ENCODE peak calls at places on chromosome 13, in seven cellular contexts. T is tibial artery, P is pancreas, G is psoas muscle, Z is tibial nerve, K is adrenal gland, L is OCI-LY7. X is an unnamed sample.

GRCh38 chr13:23750383-23751121 is 138.6 kb downstream of the MIPEP start:
- DNase-seq in T (no peak), G (no peak), L (no peak), P (no peak), Z (no peak), K (peak; percentile 9), X (no peak)

GRCh38 chr13:52003551-52003950 is 7.7 kb downstream of the ATP7B start:
- DNase-seq in Z (no peak), G (no peak), P (no peak), L (no peak), T (no peak), K (no peak), X (no peak)

GRCh38 chr13:95834134-95834765 is 157.3 kb downstream of the DNAJC3 start:
- DNase-seq in T (peak; percentile 68), Z (peak; percentile 59), L (peak; percentile 36), K (peak; percentile 64), G (peak; percentile 70), P (peak; percentile 73), X (no peak)

GRCh38 chr13:99895999-99896695 is 75.4 kb downstream of the ZIC5 start:
- DNase-seq in P (no peak), G (no peak), Z (no peak), L (no peak), T (no peak), K (no peak), X (no peak)

GRCh38 chr13:87003265-87003664 is 667.9 kb upstream of the SLITRK5 start:
- DNase-seq in L (no peak), K (no peak), P (no peak), G (no peak), T (no peak), Z (no peak), X (no peak)

GRCh38 chr13:99821741-99822140 is 149.8 kb downstream of the ZIC5 start:
- DNase-seq in T (no peak), L (no peak), K (no peak), G (no peak), Z (no peak), P (no peak), X (no peak)

GRCh38 chr13:43023244-43023931 is at the start of gene DNAJC15:
- DNase-seq in P (peak; percentile 81), G (peak; percentile 95), K (peak; percentile 88), Z (peak; percentile 88), L (peak; percentile 27), T (peak; percentile 89), X (no peak)

GRCh38 chr13:72448082-72448481 is 279.3 kb downstream of the MZT1 start:
- DNase-seq in G (no peak), L (no peak), Z (no peak), P (no peak), K (no peak), T (no peak), X (no peak)

GRCh38 chr13:93280688-93281087 is 54.1 kb downstream of the GPC6 start:
- DNase-seq in G (no peak), P (no peak), T (no peak), Z (no peak), L (no peak), K (no peak), X (no peak)

DNA sequence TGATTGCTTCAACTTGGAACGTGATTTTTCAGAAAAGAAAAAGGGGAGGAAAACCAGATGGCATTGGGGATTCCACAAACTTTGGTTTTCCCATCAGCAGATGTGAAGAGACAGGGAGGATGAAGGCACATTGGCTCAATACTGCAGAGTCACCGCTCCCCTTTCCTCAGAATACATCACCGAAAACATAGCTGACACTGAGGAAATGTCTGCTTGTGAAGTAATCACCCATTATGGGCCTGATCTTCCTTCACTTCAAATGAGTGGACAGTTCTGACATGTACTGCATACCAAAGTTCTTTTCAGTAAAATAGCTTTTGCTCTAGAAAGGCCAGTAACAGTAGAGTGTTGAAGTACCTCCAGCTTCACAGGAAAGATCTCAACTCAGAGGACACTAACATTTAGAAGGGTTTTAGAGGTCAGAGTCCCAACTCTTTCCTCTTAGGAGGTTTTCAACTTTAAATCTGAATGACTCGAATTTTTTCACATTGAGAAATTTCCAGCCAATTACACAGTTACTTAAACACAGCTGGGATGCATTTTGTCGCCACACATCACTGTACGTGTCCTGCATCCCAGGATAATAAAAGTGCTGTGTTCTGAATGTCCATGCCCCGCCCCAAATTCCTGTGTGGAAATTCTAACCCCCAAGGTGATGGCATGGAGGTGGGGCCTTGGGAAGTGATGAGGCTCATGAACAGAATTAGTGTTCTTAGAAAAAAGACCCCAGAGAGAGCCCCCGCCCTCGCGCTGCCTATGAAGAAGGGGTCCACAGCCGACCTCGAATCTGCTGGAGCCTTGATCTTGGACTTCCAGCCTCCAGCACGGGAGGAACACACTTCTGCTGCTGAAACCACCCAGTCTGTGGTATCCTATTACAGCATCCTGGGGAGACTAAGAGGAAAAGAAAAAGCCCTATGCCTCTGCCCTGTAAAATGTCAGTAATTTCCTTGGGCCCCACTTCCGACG is 77.7 kb downstream of the COL4A1 start:
- DNase-seq in K (no peak), P (no peak), L (no peak), T (no peak), G (peak; percentile 42), Z (no peak), X (peak; percentile 70)
- H3K4me1 ChIP-seq in K (peaks cover 4% of the 10 kb centered on the region), P (no peaks in the 10 kb centered on the region), L (no peaks in the 10 kb centered on the region), T (no peaks in the 10 kb centered on the region), G (peaks cover 25% of the 10 kb centered on the region), Z (no peaks in the 10 kb centered on the region), X (peaks cover 41% of the 10 kb centered on the region)

DNA sequence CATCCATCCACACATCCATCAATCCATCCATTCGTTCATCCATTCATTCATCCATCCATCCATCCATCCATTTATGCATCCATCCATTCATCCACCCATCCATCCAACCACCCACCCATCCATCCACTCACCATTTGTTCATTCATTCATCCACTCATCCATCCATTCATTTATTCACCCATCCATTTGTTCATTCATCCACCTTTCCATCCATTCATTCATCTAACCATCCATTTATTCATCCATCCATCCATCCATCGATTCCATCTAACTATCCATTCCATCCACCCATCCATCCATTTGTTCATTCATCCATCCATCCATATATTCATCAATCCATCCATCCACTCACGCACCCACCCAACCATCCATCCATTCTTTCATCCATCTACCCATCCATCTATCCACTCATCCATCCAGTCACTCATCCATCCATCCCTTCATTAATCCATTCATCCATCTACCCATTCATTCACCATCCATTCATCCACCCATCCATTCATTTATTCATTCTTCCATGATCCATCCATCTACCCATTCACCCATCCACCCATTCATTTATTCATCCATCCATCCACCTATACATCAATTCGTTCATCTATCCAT is 225.0 kb downstream of the TUBA3C start:
- DNase-seq in L (no peak), G (no peak), P (no peak), T (no peak), K (no peak), Z (no peak), X (no peak)
- H3K9me3 ChIP-seq in L (no peaks in the 10 kb centered on the region), G (no peaks in the 10 kb centered on the region), P (no peaks in the 10 kb centered on the region), T (no peaks in the 10 kb centered on the region), K (no peaks in the 10 kb centered on the region), Z (no peaks in the 10 kb centered on the region), X (no peaks in the 10 kb centered on the region)

DNA sequence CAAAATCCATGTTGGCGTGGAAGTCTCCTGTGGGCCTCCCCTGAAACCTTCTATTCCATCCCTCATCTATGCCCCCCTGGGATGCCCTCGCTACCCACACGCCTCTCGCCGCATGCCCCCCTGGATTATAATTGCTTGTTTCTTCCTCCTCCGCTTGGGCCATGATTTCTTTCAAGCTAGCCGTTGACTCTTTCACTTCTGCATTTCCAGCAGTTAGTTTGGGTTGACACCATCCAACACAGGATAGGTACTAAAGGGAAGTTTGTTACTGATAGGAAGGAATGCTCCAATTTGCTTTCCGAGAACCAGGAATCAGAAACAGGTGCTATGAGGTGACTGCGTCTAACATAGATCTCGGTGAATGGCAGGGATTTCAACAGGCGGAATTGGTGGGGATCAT is 7.7 kb upstream of the SLC25A15 start:
- DNase-seq in K (no peak), G (no peak), T (no peak), P (no peak), L (peak; percentile 52), Z (no peak), X (no peak)
- H3K4me1 ChIP-seq in K (peaks cover 5% of the 10 kb centered on the region), G (no peaks in the 10 kb centered on the region), T (no peaks in the 10 kb centered on the region), P (no peaks in the 10 kb centered on the region), L (peaks cover 39% of the 10 kb centered on the region), Z (no peaks in the 10 kb centered on the region), X (peaks cover 4% of the 10 kb centered on the region)

DNA sequence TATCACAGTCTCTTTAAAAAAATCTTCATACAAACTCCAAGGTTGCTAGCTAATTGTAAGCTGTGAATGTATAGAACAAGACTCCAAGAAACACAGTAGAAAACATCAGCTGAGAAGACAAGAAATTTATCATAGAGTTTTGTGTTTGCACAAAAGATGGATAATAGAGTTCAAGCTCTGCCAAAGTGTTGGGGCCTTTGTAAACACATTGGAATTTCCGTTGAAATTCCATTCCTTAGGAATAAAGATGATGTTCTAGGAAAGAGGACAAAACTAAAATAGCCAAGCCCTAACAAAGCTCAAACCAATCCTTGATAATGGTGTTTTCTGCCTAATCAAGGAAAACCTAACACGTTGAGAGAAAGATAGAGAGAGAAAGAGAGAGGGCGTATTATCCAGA is 20.6 kb downstream of the LRRC63 start:
- DNase-seq in L (no peak), T (no peak), G (no peak), K (no peak), Z (no peak), P (no peak), X (no peak)
- H3K9me3 ChIP-seq in L (peaks cover 27% of the 10 kb centered on the region), T (no peaks in the 10 kb centered on the region), G (peaks cover 24% of the 10 kb centered on the region), K (peaks cover 9% of the 10 kb centered on the region), Z (no peaks in the 10 kb centered on the region), P (no peaks in the 10 kb centered on the region), X (no peaks in the 10 kb centered on the region)

GRCh38 chr13:110910013-110910890 is 4.6 kb downstream of the ANKRD10 start:
- DNase-seq in P (no peak), Z (no peak), L (no peak), T (no peak), K (peak; percentile 36), G (no peak), X (no peak)

GRCh38 chr13:110912651-110913051 is 2.2 kb downstream of the ANKRD10 start:
- DNase-seq in T (no peak), K (peak; percentile 32), L (no peak), P (no peak), Z (no peak), G (peak; percentile 62), X (no peak)

GRCh38 chr13:110913322-110913721 is 1.5 kb downstream of the ANKRD10 start:
- DNase-seq in L (peak; percentile 57), T (no peak), Z (no peak), P (no peak), G (no peak), K (no peak), X (no peak)

GRCh38 chr13:110913911-110914292 is 967 bp downstream of the ANKRD10 start:
- DNase-seq in L (peak; percentile 4), Z (no peak), P (no peak), T (no peak), G (no peak), K (no peak), X (no peak)

DNA sequence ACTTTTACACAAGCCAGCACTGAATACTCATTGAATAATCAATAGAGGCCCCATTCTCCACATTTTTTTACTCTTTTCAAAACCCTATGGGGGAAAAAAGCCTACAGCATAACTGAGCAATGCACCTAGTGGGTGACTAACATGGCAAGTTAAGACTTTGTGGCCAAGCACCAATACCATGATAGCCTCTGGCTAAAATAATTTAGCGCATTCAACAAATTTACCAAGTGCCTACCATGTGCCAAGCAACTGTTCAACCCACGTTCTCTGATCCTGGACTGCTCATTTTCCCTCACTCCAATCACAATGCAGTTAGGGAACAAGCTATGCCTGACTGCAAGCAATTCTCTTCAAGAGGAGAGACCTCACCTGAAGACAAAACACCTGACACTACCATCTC is 3.0 kb downstream of the ANKRD10 start:
- DNase-seq in K (no peak), T (no peak), L (no peak), Z (no peak), G (no peak), P (no peak), X (no peak)
- H3K4me1 ChIP-seq in K (peaks cover 19% of the 10 kb centered on the region), T (no peaks in the 10 kb centered on the region), L (peaks cover 16% of the 10 kb centered on the region), Z (no peaks in the 10 kb centered on the region), G (peaks cover 59% of the 10 kb centered on the region), P (peaks cover 55% of the 10 kb centered on the region), X (peaks cover 79% of the 10 kb centered on the region)

X was measured in vagina.